ENCODE peak calls at places on chromosomes 5 and 9, in four cellular contexts. Y is IMR-90, R is HepG2, Z is neuronal stem cell. A is an unnamed sample.

GRCh38 chr5:56319281-56320242 is 86.4 kb upstream of the ANKRD55 start:
- DNase-seq in Y (peak; percentile 78), R (peak; percentile 26), Z (no peak), A (no peak)

GRCh38 chr9:133028221-133028620 is 2.6 kb upstream of the GTF3C5 start:
- DNase-seq in R (no peak), Y (no peak), Z (no peak), A (no peak)

GRCh38 chr9:37405764-37406380 is 16.6 kb upstream of the GRHPR start:
- DNase-seq in Z (no peak), Y (no peak), R (no peak), A (no peak)

GRCh38 chr9:106860731-106861584 is 2.0 kb upstream of the ZNF462 start:
- DNase-seq in R (no peak), Z (peak; percentile 61), Y (peak; percentile 38), A (peak; percentile 55)

GRCh38 chr5:31854625-31855526 is 215.9 kb downstream of the PDZD2 start:
- DNase-seq in Z (peak; percentile 69), R (no peak), Y (no peak), A (peak; percentile 79)

GRCh38 chr5:62506659-62507460 is 71.8 kb upstream of the LRRC70 start:
- DNase-seq in Y (no peak), Z (no peak), R (no peak), A (no peak)

GRCh38 chr9:101711330-101711941 is 27.0 kb downstream of the GRIN3A start:
- DNase-seq in R (peak; percentile 23), Y (no peak), Z (no peak), A (peak; percentile 4)

GRCh38 chr5:178820001-178820400 is 39.8 kb upstream of the ZNF354B start:
- DNase-seq in R (no peak), Z (no peak), Y (no peak), A (no peak)

GRCh38 chr5:177983763-177984564 is 12.1 kb downstream of the PROP1 start:
- DNase-seq in Z (no peak), R (no peak), Y (no peak), A (no peak)

GRCh38 chr5:124995451-124995850 is 249.0 kb upstream of the ZNF608 start:
- DNase-seq in Y (peak; percentile 93), Z (no peak), R (no peak), A (peak; percentile 64)

GRCh38 chr5:169223595-169223953 is 77.4 kb downstream of the SLIT3 start:
- DNase-seq in Z (no peak), R (no peak), Y (no peak), A (no peak)

GRCh38 chr9:93976973-93977372 is 21.8 kb upstream of the BARX1 start:
- DNase-seq in Z (no peak), R (no peak), Y (no peak), A (peak; percentile 41)

GRCh38 chr5:104297076-104297475 is 734.5 kb upstream of the NUDT12 start:
- DNase-seq in Z (no peak), R (no peak), Y (no peak), A (peak; percentile 61)

GRCh38 chr9:89234186-89234585 is 55.6 kb upstream of the SHC3 start:
- DNase-seq in Y (no peak), R (no peak), Z (no peak), A (no peak)

GRCh38 chr5:112917453-112918005 is 4.5 kb downstream of the REEP5 start:
- DNase-seq in Y (peak; percentile 49), Z (no peak), R (peak; percentile 28), A (peak; percentile 11)

GRCh38 chr9:29697011-29697410 is 2123.7 kb upstream of the C9orf72 start:
- DNase-seq in Y (no peak), R (no peak), Z (no peak), A (peak; percentile 38)

GRCh38 chr5:155085282-155085990 is 71.9 kb downstream of the KIF4B start:
- DNase-seq in R (no peak), Y (no peak), Z (no peak), A (peak; percentile 25)

GRCh38 chr9:97109194-97109811 is 70.4 kb upstream of the CTSV start:
- DNase-seq in Z (peak; percentile 30), R (peak; percentile 64), Y (peak; percentile 6), A (peak; percentile 75)

GRCh38 chr5:116137544-116138378 is 52.9 kb downstream of the COMMD10 start:
- DNase-seq in Z (peak; percentile 51), Y (peak; percentile 62), R (peak; percentile 46), A (peak; percentile 68)

GRCh38 chr5:88660326-88660946 is 222.5 kb downstream of the MEF2C start:
- DNase-seq in Y (peak; percentile 13), R (no peak), Z (no peak), A (peak; percentile 81)

GRCh38 chr5:69202497-69202896 is 13.1 kb downstream of the CENPH start:
- DNase-seq in Z (no peak), Y (peak; percentile 43), R (no peak), A (no peak)

GRCh38 chr9:131982683-131983239 is 96.9 kb downstream of the MED27 start:
- DNase-seq in Y (peak; percentile 36), R (no peak), Z (no peak), A (no peak)

GRCh38 chr9:71144495-71144894 is 23.1 kb upstream of the TRPM3 start:
- DNase-seq in Z (no peak), R (no peak), Y (no peak), A (no peak)

GRCh38 chr9:123562844-123563346 is 206.9 kb downstream of the CRB2 start:
- DNase-seq in R (no peak), Y (peak; percentile 95), Z (no peak), A (no peak)

GRCh38 chr9:15846611-15847010 is 293.8 kb downstream of the CCDC171 start:
- DNase-seq in R (no peak), Z (no peak), Y (no peak), A (no peak)

GRCh38 chr9:106333487-106333886 is 529.5 kb upstream of the ZNF462 start:
- DNase-seq in Y (no peak), Z (no peak), R (no peak), A (peak; percentile 82)

GRCh38 chr5:2124434-2124833 is 241.7 kb upstream of the IRX4 start:
- DNase-seq in Z (no peak), Y (no peak), R (no peak), A (no peak)

GRCh38 chr5:27458318-27458717 is 419.9 kb upstream of the CDH9 start:
- DNase-seq in Z (no peak), R (no peak), Y (no peak), A (no peak)

GRCh38 chr9:25964239-25964638 is 286.0 kb upstream of the TUSC1 start:
- DNase-seq in Y (peak; percentile 82), R (peak; percentile 47), Z (peak; percentile 33), A (peak; percentile 90)

GRCh38 chr5:180172447-180173197 is 36.4 kb downstream of the RASGEF1C start:
- DNase-seq in Z (no peak), Y (no peak), R (peak; percentile 73), A (no peak)

GRCh38 chr5:126004636-126005035 is 418.6 kb upstream of the GRAMD2B start:
- DNase-seq in Y (no peak), R (no peak), Z (no peak), A (no peak)

GRCh38 chr5:172979778-172980177 is 3.8 kb upstream of the ATP6V0E1 start:
- DNase-seq in R (no peak), Y (peak; percentile 67), Z (no peak), A (peak; percentile 23)

GRCh38 chr5:180093241-180093640 is 21.7 kb upstream of the RNF130 start:
- DNase-seq in R (no peak), Z (no peak), Y (no peak), A (no peak)

GRCh38 chr9:81609782-81610738 is 79.3 kb downstream of the TLE1 start:
- DNase-seq in R (peak; percentile 94), Z (no peak), Y (peak; percentile 40), A (no peak)

GRCh38 chr5:51279983-51280382 is 103.3 kb upstream of the ISL1 start:
- DNase-seq in Y (no peak), R (no peak), Z (no peak), A (no peak)

GRCh38 chr9:107425110-107426025 is 64.2 kb downstream of the KLF4 start:
- DNase-seq in Z (peak; percentile 56), R (peak; percentile 50), Y (peak; percentile 19), A (peak; percentile 58)

GRCh38 chr9:137064027-137064879 is 6.1 kb downstream of the SAPCD2 start:
- DNase-seq in R (peak; percentile 41), Y (no peak), Z (no peak), A (peak; percentile 46)

GRCh38 chr5:8238080-8238479 is 369.1 kb downstream of the MTRR start:
- DNase-seq in Z (no peak), Y (no peak), R (no peak), A (no peak)

DNA sequence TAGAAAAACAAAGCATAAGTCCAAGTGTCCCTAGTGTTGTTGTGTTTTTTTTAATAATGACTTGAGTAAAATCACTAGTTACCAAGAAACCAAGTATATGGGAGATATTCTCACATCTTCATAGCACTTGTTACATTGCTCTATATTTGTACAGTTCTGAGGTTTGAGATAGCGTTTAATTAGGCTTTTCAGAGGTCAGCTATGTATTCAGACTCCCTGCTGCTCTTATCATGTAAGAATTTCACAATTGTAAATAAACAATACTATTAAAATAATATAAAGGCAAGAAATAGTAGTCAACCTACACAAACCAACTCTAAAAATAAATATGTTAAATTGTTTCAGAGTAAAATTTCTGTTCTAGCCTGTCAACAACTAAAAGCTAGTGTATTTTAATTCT is 761.9 kb upstream of the FAM174A start:
- DNase-seq in Y (no peak), Z (no peak), R (no peak), A (no peak)
- H2AFZ ChIP-seq in Y (no peak overlapping the region), Z (no peak overlapping the region), R (no peak overlapping the region), A (no peak overlapping the region)

DNA sequence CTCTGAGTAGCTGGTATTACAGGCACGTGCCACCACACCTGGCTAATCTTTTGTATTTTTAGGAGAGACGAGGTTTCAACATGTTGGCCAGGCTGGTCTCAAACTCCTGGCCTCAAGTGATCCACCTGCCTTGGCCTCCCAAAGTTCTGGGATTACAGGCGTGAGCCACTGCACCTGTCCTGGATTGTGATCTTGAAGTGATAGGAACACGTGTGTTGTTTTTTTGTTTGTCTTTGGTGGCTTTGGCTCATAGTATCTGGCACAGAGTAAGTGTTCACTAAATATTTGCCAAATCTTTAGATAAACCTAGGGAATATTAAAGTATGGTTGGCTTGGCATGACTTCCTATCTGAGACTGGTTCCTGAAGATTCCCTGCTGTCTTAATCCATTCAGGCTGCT is 172.7 kb downstream of the ARHGAP26 start:
- DNase-seq in Y (no peak), Z (no peak), R (no peak), A (no peak)
- H3K27ac ChIP-seq in Y (no peak overlapping the region), Z (no peak overlapping the region), R (no peak overlapping the region), A (no peak overlapping the region)

GRCh38 chr9:69649566-69650260 is 22.5 kb downstream of the APBA1 start:
- DNase-seq in R (no peak), Y (peak; percentile 83), Z (no peak), A (no peak)

GRCh38 chr9:69645488-69645887 is 26.7 kb downstream of the APBA1 start:
- DNase-seq in Y (no peak), R (no peak), Z (no peak), A (peak; percentile 29)

GRCh38 chr9:69653261-69653660 is 18.9 kb downstream of the APBA1 start:
- DNase-seq in Y (no peak), Z (no peak), R (no peak), A (no peak)

GRCh38 chr9:69643098-69643497 is 29.1 kb downstream of the APBA1 start:
- DNase-seq in Y (no peak), R (no peak), Z (no peak), A (no peak)

GRCh38 chr9:69647804-69648203 is 24.4 kb downstream of the APBA1 start:
- DNase-seq in Z (no peak), R (no peak), Y (no peak), A (no peak)
- H3K9ac ChIP-seq in Z (no peak overlapping the region), R (no peak overlapping the region), Y (no peak overlapping the region), A (no peak overlapping the region)

GRCh38 chr9:95155211-95155610 is 162.3 kb downstream of the FANCC start:
- DNase-seq in Y (no peak), Z (no peak), R (no peak), A (no peak)
- H2AFZ ChIP-seq in Y (no peak overlapping the region), Z (no peak overlapping the region), R (no peak overlapping the region), A (no peak overlapping the region)

GRCh38 chr5:63564789-63565188 is 397.5 kb downstream of the HTR1A start:
- DNase-seq in Y (no peak), Z (no peak), R (no peak), A (no peak)

GRCh38 chr5:63563008-63563917 is 399.0 kb downstream of the HTR1A start:
- DNase-seq in R (no peak), Z (no peak), Y (no peak), A (no peak)
- H3K27ac ChIP-seq in R (no peak overlapping the region), Z (no peak overlapping the region), Y (no peak overlapping the region), A (no peak overlapping the region)